ENCODE peak calls at places on chromosomes 4 and X, in six cellular contexts. U is IMR-90, G is hepatocyte, K is endothelial cell of umbilical vein, T is fibroblast of lung, D is mesenchymal stem cell. F is an unnamed sample. For H3K9me3, the result is how much of the 10 kb centered on the place peaks cover.

GRCh38 chr4:81982846-81983540 is 390.8 kb downstream of the HNRNPD start:
- DNase-seq in G (no peak), D (no peak), T (no peak), U (no peak), K (no peak), F (no peak)

GRCh38 chr4:65589331-65589730 is 81.0 kb downstream of the EPHA5 start:
- DNase-seq in K (no peak), D (no peak), U (no peak), G (no peak), T (no peak), F (no peak)

GRCh38 chrX:49133759-49134158 is 10.2 kb upstream of the GPKOW start:
- DNase-seq in D (no peak), K (no peak), T (no peak), U (no peak), G (no peak), F (no peak)

GRCh38 chr4:108345862-108346530 is 177.3 kb upstream of the LEF1 start:
- DNase-seq in G (no peak), D (peak), T (peak), K (no peak), U (peak), F (no peak)

GRCh38 chr4:5891563-5892320 is 1.1 kb downstream of the CRMP1 start:
- DNase-seq in K (no peak), U (no peak), D (no peak), T (no peak), G (no peak), F (no peak)

GRCh38 chr4:55078987-55079386 is 46.4 kb downstream of the KDR start:
- DNase-seq in D (no peak), T (peak), G (no peak), U (peak), K (peak), F (no peak)

GRCh38 chr4:17781072-17781830 is at the start of gene FAM184B:
- DNase-seq in U (no peak), T (peak), G (peak), K (peak), D (peak), F (no peak)

GRCh38 chrX:24207826-24208225 is 58.3 kb downstream of the ZFX start:
- DNase-seq in U (peak), G (no peak), T (peak), K (no peak), D (no peak), F (no peak)

GRCh38 chr4:89753601-89754066 is 83.3 kb downstream of the SNCA start:
- DNase-seq in D (peak), U (peak), G (peak), T (peak), K (peak), F (no peak)

GRCh38 chrX:40325161-40325560 is 227.4 kb upstream of the BCOR start:
- DNase-seq in D (no peak), K (no peak), G (no peak), U (no peak), T (no peak), F (no peak)

GRCh38 chr4:82774711-82775171 is 23.9 kb downstream of the SCD5 start:
- DNase-seq in G (no peak), D (no peak), U (peak), K (no peak), T (peak), F (peak)

GRCh38 chr4:109969087-109969486 is 56.4 kb downstream of the EGF start:
- DNase-seq in D (no peak), U (no peak), T (no peak), K (no peak), G (no peak), F (no peak)

GRCh38 chrX:45843518-45843917 is 642.8 kb upstream of the DIPK2B start:
- DNase-seq in T (no peak), D (no peak), U (no peak), K (peak), G (no peak), F (no peak)

GRCh38 chr4:53527342-53527741 is 63.9 kb downstream of the LNX1 start:
- DNase-seq in G (no peak), D (no peak), K (no peak), U (no peak), T (no peak), F (no peak)

GRCh38 chr4:123398151-123398802 is 1.7 kb downstream of the SPRY1 start:
- DNase-seq in K (peak), G (peak), U (peak), D (peak), T (peak), F (no peak)

GRCh38 chr4:138262058-138262838 is 20.1 kb upstream of the SLC7A11 start:
- DNase-seq in T (no peak), G (no peak), D (no peak), U (no peak), K (no peak), F (no peak)

GRCh38 chr4:173145111-173145510 is 23.5 kb upstream of the GALNT7 start:
- DNase-seq in U (no peak), D (no peak), G (no peak), T (no peak), K (no peak), F (no peak)

GRCh38 chr4:65623509-65623908 is 46.8 kb downstream of the EPHA5 start:
- DNase-seq in T (peak), D (peak), U (peak), K (peak), G (no peak), F (no peak)

GRCh38 chrX:132181364-132181763 is 37.9 kb downstream of the RAP2C start:
- DNase-seq in T (no peak), D (no peak), G (no peak), U (no peak), K (no peak), F (no peak)

GRCh38 chrX:48025561-48025960 is 18.8 kb downstream of the SPACA5 start:
- DNase-seq in D (peak), G (peak), K (peak), U (peak), T (peak), F (peak)

GRCh38 chr4:176814770-176815169 is 22.0 kb upstream of the VEGFC start:
- DNase-seq in T (peak), D (no peak), G (no peak), U (peak), K (no peak), F (no peak)

GRCh38 chr4:87423313-87424031 is 1.1 kb downstream of the NUDT9 start:
- DNase-seq in K (peak), G (no peak), T (no peak), D (peak), U (no peak), F (peak)

GRCh38 chrX:23394421-23394820 is 59.8 kb downstream of the PTCHD1 start:
- DNase-seq in T (peak), D (no peak), U (no peak), K (no peak), G (no peak), F (no peak)

GRCh38 chr4:98386-98785 is 25.9 kb upstream of the ZNF718 start:
- DNase-seq in T (no peak), K (no peak), D (no peak), G (no peak), U (no peak), F (no peak)

GRCh38 chr4:99863-100262 is 24.4 kb upstream of the ZNF718 start:
- DNase-seq in D (no peak), K (no peak), T (peak), U (no peak), G (no peak), F (no peak)
- H3K9me3 ChIP-seq in D (half or more), K (under half), T (under half), U (under half), G (under half), F (under half)

DNA sequence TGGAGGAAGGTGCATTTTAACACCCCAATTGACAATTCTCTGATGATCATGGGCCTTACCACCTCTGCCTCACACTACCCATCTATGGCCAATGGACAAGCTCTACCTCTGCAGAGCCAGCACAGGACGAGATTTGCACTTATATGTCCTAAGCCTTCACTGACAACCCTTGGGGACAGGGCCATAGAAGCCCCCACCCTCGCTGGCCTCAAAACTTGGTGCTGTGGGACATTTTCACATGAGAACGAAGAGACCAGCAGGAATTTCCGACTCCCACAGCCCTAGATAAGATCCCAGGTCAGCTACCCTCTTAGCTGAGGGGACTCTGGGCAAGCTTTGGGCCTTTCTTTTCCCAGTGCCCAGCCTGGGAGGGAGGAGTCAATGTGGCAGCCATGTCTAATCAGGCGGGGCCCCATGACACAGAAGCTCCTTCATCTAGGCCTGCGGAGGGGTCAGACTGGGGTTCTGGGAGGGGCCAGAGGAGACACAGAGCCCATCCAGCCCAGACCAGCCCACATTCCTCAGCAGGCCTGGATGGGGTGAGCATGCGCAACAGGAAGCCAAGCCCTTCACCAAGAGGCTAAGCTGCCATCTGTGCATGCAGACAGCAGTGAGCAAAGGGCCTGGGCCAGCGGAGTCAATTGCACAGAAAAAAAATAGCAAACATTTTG is 12.1 kb downstream of the PJA1 start:
- DNase-seq in D (peak), T (no peak), G (peak), K (no peak), U (peak), F (no peak)
- H2AFZ ChIP-seq in D (no peak), T (no peak), G (no peak), K (no peak), U (no peak), F (no peak)

GRCh38 chrX:83185887-83186286 is 322.2 kb upstream of the POU3F4 start:
- DNase-seq in G (no peak), U (no peak), D (no peak), T (no peak), K (no peak), F (no peak)

GRCh38 chrX:83185010-83185409 is 323.1 kb upstream of the POU3F4 start:
- DNase-seq in G (no peak), D (no peak), K (no peak), U (no peak), T (no peak), F (no peak)

GRCh38 chrX:83186632-83187031 is 321.5 kb upstream of the POU3F4 start:
- DNase-seq in G (no peak), D (no peak), T (no peak), K (no peak), U (no peak), F (no peak)
- H3K9me3 ChIP-seq in G (under half), D (under half), T (under half), K (under half), U (under half), F (under half)

GRCh38 chr4:152016325-152016665 is 255.5 kb upstream of the GATB start:
- DNase-seq in D (no peak), T (no peak), K (no peak), G (no peak), U (no peak), F (no peak)

GRCh38 chr4:152011469-152011868 is 250.7 kb upstream of the GATB start:
- DNase-seq in U (no peak), K (no peak), D (no peak), G (no peak), T (no peak), F (no peak)

GRCh38 chr4:152020073-152020472 is 259.3 kb upstream of the GATB start:
- DNase-seq in G (no peak), D (no peak), T (no peak), K (no peak), U (no peak), F (no peak)

GRCh38 chr4:152014280-152014679 is 253.5 kb upstream of the GATB start:
- DNase-seq in G (no peak), D (no peak), K (no peak), U (no peak), T (no peak), F (peak)

DNA sequence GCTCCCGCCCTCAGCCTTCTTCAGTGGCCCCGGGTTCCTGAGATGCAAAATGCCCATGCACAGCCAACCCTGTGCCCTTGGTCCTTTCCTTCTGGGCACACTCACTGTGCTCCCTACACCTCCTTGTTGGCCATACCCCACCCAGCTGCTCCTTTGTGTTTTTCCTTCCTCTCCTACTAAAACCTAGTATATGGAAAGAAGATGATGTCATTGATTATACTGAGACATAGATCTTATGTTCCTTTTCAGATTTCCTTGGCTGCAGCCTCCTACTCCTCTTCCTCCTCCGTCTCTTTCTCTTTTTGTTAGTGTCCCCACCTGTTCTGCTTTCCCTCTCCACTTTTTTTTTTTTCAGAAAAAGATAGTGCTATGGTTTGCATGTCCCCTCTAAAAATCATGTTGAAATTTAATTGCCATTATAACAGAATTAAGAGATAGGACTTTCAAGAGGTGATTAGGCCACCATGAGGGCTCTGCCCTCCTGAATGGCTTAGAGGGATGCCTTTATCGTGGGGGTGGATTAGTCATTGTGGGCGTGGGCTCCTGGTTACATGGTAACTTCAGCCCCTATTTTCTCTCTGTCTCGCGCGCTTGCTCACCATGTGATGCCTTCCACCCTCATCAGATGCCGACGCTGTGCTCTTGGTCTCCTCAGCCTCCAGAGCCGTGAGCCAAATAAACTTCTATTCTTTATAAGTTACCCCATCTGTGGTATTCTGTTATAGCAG is 255.0 kb upstream of the GATB start:
- DNase-seq in U (no peak), D (no peak), T (no peak), K (no peak), G (no peak), F (no peak)
- H2AFZ ChIP-seq in U (no peak), D (no peak), T (no peak), K (no peak), G (no peak), F (no peak)

GRCh38 chrX:155983326-155983725 is 14.2 kb upstream of the IL9R start:
- DNase-seq in G (no peak), T (no peak), U (no peak), K (no peak), D (no peak), F (no peak)

GRCh38 chrX:155985208-155985607 is 12.3 kb upstream of the IL9R start:
- DNase-seq in G (no peak), U (no peak), T (no peak), K (no peak), D (no peak), F (no peak)
- H3K9me3 ChIP-seq in G (under half), U (under half), T (under half), K (under half), D (under half), F (under half)

GRCh38 chr4:184815046-184815877 is 10.5 kb downstream of the ACSL1 start:
- DNase-seq in K (peak), T (peak), D (peak), U (peak), G (peak), F (no peak)
- H2AFZ ChIP-seq in K (no peak), T (peak), D (no peak), U (peak), G (no peak), F (no peak)

GRCh38 chr4:183384516-183384915 is 59.9 kb upstream of the CDKN2AIP start:
- DNase-seq in D (no peak), K (no peak), G (no peak), U (no peak), T (no peak), F (no peak)

GRCh38 chr4:183380901-183381300 is 58.7 kb upstream of the CLDN24 start:
- DNase-seq in T (no peak), U (no peak), G (no peak), K (no peak), D (no peak), F (no peak)

GRCh38 chr4:183384983-183385382 is 59.5 kb upstream of the CDKN2AIP start:
- DNase-seq in U (no peak), T (no peak), K (no peak), D (no peak), G (no peak), F (no peak)

GRCh38 chr4:183388021-183388420 is 56.4 kb upstream of the CDKN2AIP start:
- DNase-seq in T (no peak), U (no peak), G (no peak), D (no peak), K (no peak), F (no peak)

GRCh38 chr4:183383606-183384005 is 60.8 kb upstream of the CDKN2AIP start:
- DNase-seq in T (no peak), D (no peak), U (no peak), G (no peak), K (no peak), F (no peak)
- H3K9me3 ChIP-seq in T (under half), D (under half), U (under half), G (under half), K (under half), F (under half)

GRCh38 chr4:78749972-78750727 is 26.0 kb upstream of the BMP2K start:
- DNase-seq in T (no peak), G (no peak), U (no peak), K (peak), D (no peak), F (peak)
- H2AFZ ChIP-seq in T (no peak), G (no peak), U (no peak), K (no peak), D (no peak), F (no peak)

DNA sequence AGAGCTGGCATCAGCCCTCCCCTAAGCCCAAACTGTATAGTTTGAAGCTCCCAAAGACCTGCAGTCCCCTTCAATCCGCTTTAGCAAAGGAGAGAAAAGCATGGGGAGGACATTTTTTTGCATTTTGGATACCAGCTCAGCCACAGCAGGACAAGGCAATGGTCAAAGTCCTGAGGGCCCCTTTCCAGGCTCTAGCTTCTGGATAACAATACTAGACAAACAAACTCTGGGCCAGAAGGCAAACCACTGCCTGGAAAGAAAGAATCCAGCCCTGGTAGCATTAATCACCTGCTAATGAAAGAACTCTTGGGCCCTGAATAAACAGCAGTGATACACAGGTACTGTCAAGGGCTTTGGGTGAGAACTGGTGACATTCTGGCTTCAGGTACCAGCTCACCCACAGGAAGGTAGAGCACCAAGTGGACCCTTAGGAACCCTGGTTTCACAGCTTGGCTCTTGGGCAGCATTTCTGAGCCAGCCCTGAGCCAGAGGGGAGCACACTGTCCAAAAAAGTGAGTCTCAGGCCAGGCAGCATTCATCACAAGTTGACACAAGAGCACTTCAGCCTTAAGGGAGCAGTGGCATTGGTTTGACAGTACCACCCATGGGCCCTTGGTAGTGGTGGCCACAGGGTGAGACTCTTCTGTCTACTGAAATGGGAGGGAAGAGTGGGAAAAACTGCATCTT is 62.5 kb downstream of the SPIN3 start:
- DNase-seq in U (no peak), T (no peak), D (no peak), G (no peak), K (no peak), F (no peak)
- H3K9me3 ChIP-seq in U (under half), T (under half), D (under half), G (under half), K (under half), F (under half)

DNA sequence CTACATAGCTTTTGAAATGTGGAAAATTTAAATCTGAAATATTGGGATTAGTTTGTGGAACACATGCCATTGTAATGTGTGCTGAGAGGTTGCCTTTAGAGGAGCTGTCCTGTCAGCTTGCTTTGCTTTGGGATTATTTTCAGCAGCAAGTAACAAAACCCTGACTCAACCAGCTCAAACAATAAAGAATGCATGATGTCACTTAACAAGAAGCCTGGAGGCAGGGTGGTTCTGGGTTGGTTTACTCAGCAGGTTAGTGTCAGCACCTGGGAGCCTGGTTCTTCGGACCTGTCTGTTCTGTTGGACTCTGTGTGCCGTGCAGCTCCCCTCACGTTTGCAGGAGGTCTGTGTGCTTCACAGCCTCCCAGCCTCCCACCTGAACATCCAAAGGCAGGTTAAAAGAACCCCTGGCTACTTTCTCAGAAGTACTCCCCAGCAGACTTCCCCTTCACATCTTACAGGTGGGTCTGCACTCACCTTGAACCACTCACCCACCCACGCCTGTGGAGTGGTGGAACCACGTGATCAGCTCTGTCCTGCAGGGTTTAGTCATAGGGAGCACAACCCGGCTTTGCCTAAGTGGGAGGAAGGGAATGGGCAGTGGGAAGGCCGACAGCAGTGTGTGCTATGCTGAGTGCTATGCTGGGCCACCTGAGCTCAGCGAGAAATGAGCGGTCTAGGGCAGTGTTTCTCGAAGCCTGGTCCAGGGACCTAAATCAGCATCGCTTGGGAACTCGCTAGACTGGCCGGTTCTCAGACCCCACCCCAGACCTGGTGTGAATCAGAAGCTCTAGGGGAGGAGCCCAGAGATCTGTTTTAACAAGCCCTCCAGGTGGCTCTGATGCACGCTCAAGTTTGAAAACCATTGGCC is 20.4 kb downstream of the TMEM131L start:
- DNase-seq in D (peak), U (peak), T (peak), K (peak), G (peak), F (no peak)
- H2AFZ ChIP-seq in D (no peak), U (peak), T (no peak), K (no peak), G (no peak), F (no peak)

F was measured in Karpas-422.